ENCODE peak calls at places on chromosomes 16 and 17, in ten cellular contexts. C, U, S, D, P, H, A, B, I and F are unnamed samples. For H3K4me1 and H3K9me3, the result is how much of the 10 kb centered on the place peaks cover.

GRCh38 chr16:55471448-55472097 is 7.4 kb upstream of the MMP2 start:
- DNase-seq in H (no peak), A (no peak), P (no peak), B (no peak), S (no peak), C (no peak), D (no peak), I (no peak), U (no peak), F (no peak)

GRCh38 chr17:1529863-1530262 is 13.5 kb upstream of the INPP5K start:
- DNase-seq in I (no peak), P (no peak), B (no peak), S (no peak), D (no peak), A (no peak), C (no peak), U (no peak), H (no peak), F (no peak)

GRCh38 chr17:35752945-35753764 is at the start of gene GAS2L2:
- DNase-seq in C (no peak), A (no peak), D (no peak), P (no peak), S (no peak), U (no peak), I (no peak), B (no peak), H (no peak), F (no peak)

GRCh38 chr16:46885960-46886763 is 2.0 kb downstream of the GPT2 start:
- DNase-seq in C (peak), P (peak), I (no peak), D (no peak), H (no peak), A (no peak), B (peak), S (no peak), U (no peak), F (no peak)

GRCh38 chr17:19343256-19343630 is 19.3 kb downstream of the B9D1 start:
- DNase-seq in S (no peak), P (no peak), H (no peak), D (no peak), I (no peak), B (no peak), C (no peak), A (no peak), U (peak), F (no peak)

GRCh38 chr16:25030420-25031131 is 15.4 kb upstream of the ARHGAP17 start:
- DNase-seq in S (no peak), D (no peak), H (no peak), A (no peak), I (no peak), U (no peak), C (no peak), B (no peak), P (no peak), F (no peak)

GRCh38 chr17:2921443-2921842 is 125.2 kb downstream of the RAP1GAP2 start:
- DNase-seq in U (no peak), I (no peak), A (no peak), P (no peak), H (no peak), B (no peak), C (no peak), S (no peak), D (no peak), F (no peak)

GRCh38 chr17:77894126-77894956 is 64.2 kb upstream of the TNRC6C start:
- DNase-seq in U (peak), S (no peak), D (no peak), A (no peak), I (no peak), B (no peak), C (no peak), P (no peak), H (peak), F (no peak)

GRCh38 chr17:28698253-28698941 is 13.3 kb downstream of the PROCA1 start:
- DNase-seq in S (peak), H (peak), C (no peak), P (no peak), I (no peak), A (no peak), U (no peak), B (peak), D (no peak), F (no peak)

GRCh38 chr17:29707212-29707571 is 84.5 kb upstream of the CORO6 start:
- DNase-seq in I (no peak), H (no peak), U (no peak), A (no peak), B (no peak), S (no peak), P (no peak), D (no peak), C (no peak), F (no peak)

GRCh38 chr17:29546834-29547233 is 20.0 kb downstream of the ABHD15 start:
- DNase-seq in D (no peak), S (no peak), A (no peak), P (no peak), B (no peak), U (no peak), C (no peak), H (no peak), I (no peak), F (no peak)

GRCh38 chr16:88535181-88535856 is 34.9 kb upstream of the ZC3H18 start:
- DNase-seq in B (no peak), C (no peak), P (no peak), D (no peak), A (no peak), I (peak), S (no peak), H (no peak), U (no peak), F (no peak)

GRCh38 chr17:36496018-36496789 is 9.7 kb downstream of the ZNHIT3 start:
- DNase-seq in P (no peak), S (no peak), B (no peak), H (no peak), D (peak), C (no peak), I (no peak), U (peak), A (peak), F (no peak)

GRCh38 chr17:5537251-5537650 is 47.1 kb downstream of the NLRP1 start:
- DNase-seq in S (no peak), A (no peak), I (no peak), U (no peak), C (no peak), P (no peak), B (no peak), D (no peak), H (no peak), F (no peak)

GRCh38 chr17:30942311-30943079 is 20.8 kb downstream of the ADAP2 start:
- DNase-seq in S (no peak), I (no peak), B (no peak), P (no peak), C (no peak), H (no peak), A (no peak), U (no peak), D (no peak), F (no peak)

GRCh38 chr16:56964243-56965148 is 2.7 kb downstream of the CETP start:
- DNase-seq in A (peak), D (peak), S (peak), B (peak), P (peak), U (peak), H (peak), C (peak), I (peak), F (peak)

GRCh38 chr17:65018612-65019290 is 37.8 kb downstream of the GNA13 start:
- DNase-seq in B (no peak), D (no peak), I (no peak), P (no peak), U (no peak), H (no peak), A (no peak), C (no peak), S (no peak), F (no peak)

GRCh38 chr17:60676758-60677307 is 818 bp upstream of the BCAS3 start:
- DNase-seq in H (no peak), B (no peak), A (no peak), I (no peak), C (no peak), P (no peak), S (no peak), U (no peak), D (no peak), F (peak)

GRCh38 chr17:42087736-42088705 is 10.3 kb downstream of the ZNF385C start:
- DNase-seq in I (peak), D (no peak), P (no peak), S (no peak), H (no peak), U (no peak), A (no peak), B (no peak), C (no peak), F (no peak)

GRCh38 chr16:89057738-89058137 is 35.9 kb upstream of the ACSF3 start:
- DNase-seq in H (no peak), B (no peak), P (no peak), S (no peak), I (peak), C (no peak), D (no peak), A (no peak), U (no peak), F (no peak)

GRCh38 chr17:44314869-44315661 is 6.7 kb downstream of the RUNDC3A start:
- DNase-seq in U (no peak), H (peak), B (peak), A (no peak), C (no peak), D (peak), I (peak), P (peak), S (peak), F (no peak)

GRCh38 chr16:88430185-88430523 is 22.9 kb upstream of the ZFPM1 start:
- DNase-seq in B (no peak), H (no peak), U (no peak), C (no peak), P (no peak), I (peak), D (no peak), S (no peak), A (no peak), F (no peak)

GRCh38 chr17:82216301-82217119 is 3.9 kb upstream of the CCDC57 start:
- DNase-seq in U (peak), A (peak), I (peak), S (no peak), D (no peak), P (peak), B (peak), C (no peak), H (peak), F (no peak)

GRCh38 chr17:82333279-82334171 is at the start of gene SECTM1:
- DNase-seq in U (peak), C (peak), H (peak), P (peak), S (no peak), A (peak), D (no peak), I (peak), B (peak), F (no peak)

GRCh38 chr16:51149721-51150158 is 1.3 kb downstream of the SALL1 start:
- DNase-seq in H (no peak), U (no peak), P (peak), I (peak), S (no peak), A (no peak), D (no peak), B (no peak), C (no peak), F (no peak)

GRCh38 chr16:83742076-83742475 is 65.7 kb upstream of the HSBP1 start:
- DNase-seq in A (no peak), B (no peak), I (peak), D (no peak), S (no peak), P (peak), H (no peak), U (no peak), C (no peak), F (no peak)

GRCh38 chr17:56679148-56679766 is 85.8 kb downstream of the NOG start:
- DNase-seq in I (no peak), C (no peak), B (no peak), A (no peak), H (no peak), U (no peak), S (peak), P (peak), D (peak), F (no peak)

GRCh38 chr16:11698271-11698689 is 30.0 kb downstream of the SNN start:
- DNase-seq in S (no peak), P (no peak), D (no peak), U (no peak), B (no peak), A (no peak), I (no peak), C (no peak), H (no peak), F (no peak)

GRCh38 chr17:46003907-46004748 is 5.1 kb downstream of the STH start:
- DNase-seq in H (peak), C (no peak), D (no peak), I (no peak), B (peak), A (no peak), U (peak), P (peak), S (no peak), F (no peak)

GRCh38 chr16:2339521-2340484 is 725 bp downstream of the ABCA3 start:
- DNase-seq in H (peak), B (peak), P (peak), S (peak), A (peak), D (peak), U (peak), C (no peak), I (peak), F (no peak)

GRCh38 chr17:21210411-21211076 is 3.4 kb downstream of the TMEM11 start:
- DNase-seq in H (peak), D (no peak), I (no peak), U (no peak), A (no peak), C (no peak), B (no peak), P (no peak), S (no peak), F (no peak)

GRCh38 chr16:86383488-86384262 is 126.7 kb upstream of the FOXF1 start:
- DNase-seq in A (no peak), H (no peak), I (no peak), C (no peak), P (no peak), U (peak), D (peak), B (no peak), S (peak), F (no peak)

GRCh38 chr17:7587831-7588230 is 2.1 kb downstream of the SOX15 start:
- DNase-seq in D (no peak), B (no peak), C (no peak), S (no peak), P (no peak), U (peak), A (no peak), I (peak), H (no peak), F (no peak)

GRCh38 chr17:78629436-78629995 is 52.3 kb upstream of the DNAH17 start:
- DNase-seq in A (no peak), S (no peak), U (no peak), B (no peak), C (no peak), P (no peak), D (no peak), I (no peak), H (no peak), F (no peak)

DNA sequence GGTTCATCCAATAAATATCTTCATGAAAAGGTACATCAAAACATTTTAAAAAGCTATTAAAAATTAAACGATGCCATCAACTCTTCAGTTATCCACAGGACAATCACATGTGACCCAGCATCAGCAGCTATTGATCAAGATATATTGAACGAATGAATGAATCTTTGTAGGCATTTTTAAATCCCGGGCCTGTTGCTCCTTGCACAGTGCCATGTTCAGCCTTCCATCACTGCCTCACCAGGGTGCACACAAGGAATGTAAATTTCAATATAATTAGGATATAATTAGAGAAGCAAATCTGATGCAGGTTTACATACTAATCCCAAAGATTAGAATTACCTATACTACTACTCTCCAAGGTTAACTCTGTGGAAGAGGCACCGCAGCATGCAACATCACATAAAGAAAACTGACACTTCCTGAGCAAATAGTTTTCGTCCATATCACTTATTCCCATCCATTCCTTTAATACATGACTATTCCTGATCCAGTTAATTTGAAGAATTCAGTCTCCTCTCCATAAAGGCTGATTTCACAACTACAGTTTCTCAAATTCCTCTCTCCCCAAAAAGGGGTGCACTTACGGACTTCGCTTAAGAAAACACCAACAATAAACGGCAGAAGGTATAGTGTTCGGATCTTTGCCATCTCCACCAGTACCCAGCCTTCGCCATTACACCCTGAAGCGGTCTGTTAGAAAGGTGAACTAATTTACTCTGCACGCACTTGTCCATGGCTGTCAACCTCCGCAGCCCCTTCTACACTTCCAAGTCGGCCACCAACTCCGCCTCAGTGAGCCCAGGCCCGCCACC is 938 bp downstream of the NCOR1 start:
- DNase-seq in H (no peak), D (no peak), P (no peak), B (no peak), S (no peak), C (no peak), A (no peak), I (no peak), U (no peak), F (no peak)
- H3K4me1 ChIP-seq in H (under half), D (under half), P (under half), B (half or more), S (under half), C (under half), A (half or more), I (half or more), U (half or more), F (under half)

GRCh38 chr17:49404906-49405305 is 9.8 kb downstream of the PHB1 start:
- DNase-seq in B (no peak), S (no peak), U (peak), A (peak), C (no peak), P (no peak), I (peak), D (no peak), H (no peak), F (no peak)

GRCh38 chr17:49404371-49404770 is 10.3 kb downstream of the PHB1 start:
- DNase-seq in D (no peak), B (no peak), U (peak), P (no peak), C (no peak), H (no peak), S (no peak), I (peak), A (peak), F (no peak)

GRCh38 chr17:49407981-49408501 is 6.6 kb downstream of the PHB1 start:
- DNase-seq in B (peak), I (peak), H (peak), D (peak), A (peak), P (peak), C (peak), S (peak), U (peak), F (no peak)

GRCh38 chr17:49406791-49407190 is 7.9 kb downstream of the PHB1 start:
- DNase-seq in B (no peak), C (no peak), I (no peak), D (no peak), U (peak), P (no peak), S (no peak), A (no peak), H (no peak), F (no peak)

DNA sequence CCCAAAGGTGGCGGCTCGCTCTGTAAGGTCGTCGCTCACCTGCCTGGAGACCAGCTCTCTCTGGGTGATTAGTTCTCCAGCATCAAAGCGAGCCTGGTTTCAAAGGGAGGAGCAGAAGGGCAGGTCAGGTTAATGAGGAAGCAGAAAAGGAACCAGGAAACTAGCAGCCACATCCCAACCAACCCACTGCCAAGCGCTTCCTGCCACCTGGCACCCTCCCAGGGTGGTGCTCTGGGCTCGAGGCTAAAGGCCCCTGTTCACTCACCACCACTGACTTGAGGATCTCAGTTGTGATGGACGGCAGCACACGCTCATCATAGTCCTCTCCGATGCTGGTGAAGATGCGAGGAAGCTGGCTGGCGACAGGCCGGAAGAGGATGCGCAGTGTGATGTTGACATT is 5.6 kb downstream of the PHB1 start:
- DNase-seq in B (peak), C (no peak), U (peak), D (no peak), S (no peak), P (no peak), A (peak), H (peak), I (no peak), F (no peak)
- TF ChIP-seq EP300 in B (no peak), C (no peak), U (no peak), D (no peak), S (no peak), P (no peak), A (no peak), H (no peak), I (no peak), F (no peak)

GRCh38 chr16:31764103-31764502 is 109.5 kb upstream of the ZNF267 start:
- DNase-seq in A (no peak), H (no peak), S (no peak), D (no peak), B (no peak), P (no peak), U (no peak), I (no peak), C (no peak), F (no peak)

DNA sequence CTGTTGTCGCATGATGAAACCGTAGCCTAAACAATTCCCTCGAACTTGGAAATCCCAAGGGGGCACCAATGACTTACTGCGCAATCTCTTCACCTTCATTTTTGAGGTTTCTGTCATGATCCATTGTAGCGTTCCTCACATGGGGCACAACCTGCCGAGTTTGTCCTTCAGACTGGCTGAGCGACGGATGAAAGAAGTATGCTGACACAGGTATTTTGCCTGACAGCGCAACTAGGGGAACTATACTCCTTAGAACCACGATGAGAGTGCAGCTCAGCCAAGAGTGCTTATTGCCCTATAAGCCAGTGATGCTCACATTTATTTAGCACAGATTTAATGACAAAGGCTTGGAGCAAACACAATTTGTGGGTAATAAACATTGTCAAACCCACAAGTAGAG is 106.3 kb upstream of the ZNF267 start:
- DNase-seq in B (no peak), I (no peak), A (no peak), H (no peak), S (no peak), D (no peak), U (no peak), P (no peak), C (no peak), F (no peak)
- H3K9me3 ChIP-seq in B (half or more), I (half or more), A (half or more), H (half or more), S (half or more), D (under half), U (under half), P (under half), C (half or more), F (half or more)

DNA sequence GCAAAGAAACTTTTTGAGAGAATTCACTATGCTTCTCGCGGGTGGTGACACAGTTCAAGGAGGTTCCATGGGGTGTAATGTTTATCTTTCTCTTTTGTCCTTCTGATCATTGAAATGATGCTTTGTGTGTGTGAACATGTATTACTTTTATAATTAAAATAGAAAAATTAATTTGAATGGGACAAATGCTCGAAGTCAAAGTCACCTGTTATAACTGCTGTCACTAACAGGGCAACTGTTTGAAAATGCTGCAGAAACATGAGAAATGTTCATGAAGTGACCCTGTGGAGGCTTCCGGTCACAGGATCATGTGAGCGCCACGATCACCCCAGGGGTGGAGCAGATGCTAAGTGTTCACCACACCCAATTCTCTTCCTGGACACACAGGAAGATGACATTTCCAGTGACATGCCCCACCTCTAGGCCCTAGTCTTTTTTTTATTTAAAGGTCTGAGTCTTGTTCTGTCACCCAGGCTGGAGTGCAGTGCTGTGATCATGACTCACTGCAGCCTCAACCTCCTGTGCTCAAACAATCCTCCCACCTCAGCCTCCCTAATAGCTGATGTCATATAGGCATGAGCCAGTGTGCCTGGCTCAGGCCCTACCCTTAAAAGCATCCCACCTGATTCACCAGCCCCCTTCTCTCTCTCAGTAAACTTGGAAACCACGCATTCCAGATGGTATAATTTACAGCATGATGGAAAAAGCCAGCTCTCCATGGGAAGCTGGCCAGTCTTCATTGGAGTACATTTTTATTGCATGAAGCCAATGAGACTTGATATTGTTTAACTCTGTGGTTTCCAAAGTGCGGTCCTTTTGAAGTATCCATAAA is 21.1 kb upstream of the AGRP start:
- DNase-seq in D (peak), C (no peak), H (peak), A (peak), U (peak), B (no peak), P (no peak), I (no peak), S (no peak), F (no peak)
- H3K4me1 ChIP-seq in D (under half), C (under half), H (under half), A (under half), U (under half), B (under half), P (under half), I (under half), S (under half), F (under half)